ENCODE peak calls at places on chromosomes 12 and 14, in ten cellular contexts. O, Q, G, H, V, J, X, F, U and M are unnamed samples.

GRCh38 chr14:99177046-99177655 is 94.8 kb downstream of the BCL11B start:
- DNase-seq in O (no peak), Q (no peak), G (no peak), H (no peak), V (no peak), J (no peak), X (no peak), F (no peak), U (no peak), M (no peak)

GRCh38 chr12:108772896-108773797 is 41.8 kb upstream of the CORO1C start:
- DNase-seq in O (no peak), Q (no peak), G (no peak), H (no peak), V (no peak), J (no peak), X (no peak), F (no peak), U (no peak), M (no peak)

GRCh38 chr14:68458840-68459469 is 333.9 kb downstream of the ZFP36L1 start:
- DNase-seq in O (no peak), Q (peak; percentile 57), G (no peak), H (peak; percentile 54), V (no peak), J (peak; percentile 74), X (peak; percentile 76), F (peak; percentile 64), U (no peak), M (peak; percentile 85)

GRCh38 chr12:48965447-48965846 is 6.1 kb downstream of the WNT10B start:
- DNase-seq in O (no peak), Q (no peak), G (no peak), H (no peak), V (no peak), J (no peak), X (peak; percentile 47), F (no peak), U (no peak), M (no peak)

GRCh38 chr14:50667491-50668007 is 557 bp downstream of the SAV1 start:
- DNase-seq in O (no peak), Q (no peak), G (no peak), H (no peak), V (no peak), J (no peak), X (no peak), F (peak; percentile 34), U (peak; percentile 64), M (no peak)

GRCh38 chr14:24285351-24285750 is 14.0 kb upstream of the RABGGTA start:
- DNase-seq in O (no peak), Q (no peak), G (no peak), H (no peak), V (no peak), J (no peak), X (no peak), F (no peak), U (no peak), M (no peak)

GRCh38 chr14:46250113-46250703 is 401.4 kb downstream of the RPL10L start:
- DNase-seq in O (no peak), Q (no peak), G (peak; percentile 29), H (peak; percentile 8), V (no peak), J (no peak), X (peak; percentile 48), F (no peak), U (no peak), M (peak; percentile 14)

GRCh38 chr14:52988153-52988552 is 37.3 kb upstream of the FERMT2 start:
- DNase-seq in O (no peak), Q (no peak), G (no peak), H (no peak), V (no peak), J (no peak), X (no peak), F (no peak), U (no peak), M (no peak)

GRCh38 chr14:40098468-40098867 is 666.2 kb upstream of the FBXO33 start:
- DNase-seq in O (no peak), Q (no peak), G (no peak), H (no peak), V (no peak), J (no peak), X (no peak), F (no peak), U (no peak), M (no peak)

GRCh38 chr12:57545809-57546437 is 1.1 kb downstream of the DCTN2 start:
- DNase-seq in O (no peak), Q (no peak), G (no peak), H (no peak), V (no peak), J (no peak), X (no peak), F (peak; percentile 75), U (no peak), M (no peak)

GRCh38 chr14:82999802-83000201 is 1466.1 kb upstream of the SEL1L start:
- DNase-seq in O (no peak), Q (no peak), G (peak; percentile 10), H (no peak), V (no peak), J (no peak), X (peak; percentile 13), F (no peak), U (no peak), M (no peak)
- TF ChIP-seq CTCF in O (peak; percentile 19), Q (no peak), G (no peak), H (no peak), V (no peak), J (no peak), X (peak; percentile 40), F (no peak), U (no peak), M (peak; percentile 22)

GRCh38 chr14:35985504-35986218 is 159.5 kb downstream of the BRMS1L start:
- DNase-seq in O (no peak), Q (no peak), G (peak; percentile 13), H (no peak), V (no peak), J (no peak), X (peak; percentile 1), F (no peak), U (no peak), M (peak; percentile 4)
- TF ChIP-seq CTCF in O (no peak), Q (no peak), G (no peak), H (no peak), V (peak; percentile 29), J (no peak), X (no peak), F (no peak), U (no peak), M (peak; percentile 13)

DNA sequence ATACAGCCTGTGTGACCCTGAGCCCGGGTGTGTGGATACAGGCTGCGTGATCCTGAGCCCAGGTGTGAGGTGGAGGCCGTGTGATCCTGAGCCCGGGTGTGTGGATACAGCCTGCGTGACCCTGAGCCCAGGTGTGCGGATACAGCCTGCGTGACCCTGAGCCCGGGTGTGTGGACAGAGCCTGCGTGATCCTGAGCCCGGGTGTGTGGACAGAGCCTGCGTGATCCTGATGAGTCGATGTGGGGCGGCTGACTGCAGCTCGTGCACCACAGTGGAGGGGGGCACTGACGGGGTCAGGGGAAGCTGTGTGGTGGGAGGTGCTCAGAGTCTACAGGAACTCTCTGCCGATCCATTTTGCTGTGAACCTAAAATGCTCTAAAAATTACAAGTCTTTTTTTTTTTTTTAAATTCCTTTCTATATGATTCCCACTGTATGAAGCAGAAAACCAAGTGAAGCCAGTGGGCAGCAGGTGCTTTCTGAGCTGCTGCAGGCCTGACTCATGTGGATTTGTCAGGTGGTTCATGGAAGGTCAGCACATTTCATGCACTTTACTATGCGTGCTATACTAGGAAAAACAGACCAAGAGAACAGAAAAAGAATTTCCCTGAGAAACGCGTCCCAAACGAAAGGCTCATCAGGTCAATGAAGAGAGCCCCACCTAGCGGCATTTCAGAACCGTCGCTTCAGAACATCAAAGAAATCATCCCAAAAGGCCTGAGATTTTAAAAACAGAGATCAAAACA is 19.3 kb downstream of the BRF1 start:
- DNase-seq in O (no peak), Q (no peak), G (peak; percentile 61), H (peak; percentile 80), V (no peak), J (no peak), X (peak; percentile 88), F (no peak), U (no peak), M (peak; percentile 72)
- TF ChIP-seq CTCF in O (peak; percentile 55), Q (peak; percentile 70), G (peak; percentile 79), H (peak; percentile 70), V (peak; percentile 59), J (no peak), X (peak; percentile 90), F (peak; percentile 55), U (peak; percentile 63), M (peak; percentile 83)

GRCh38 chr12:2679816-2680675 is 114.7 kb upstream of the FKBP4 start:
- DNase-seq in O (no peak), Q (no peak), G (no peak), H (no peak), V (no peak), J (no peak), X (no peak), F (no peak), U (no peak), M (no peak)

GRCh38 chr12:2680676-2681039 is 114.1 kb upstream of the FKBP4 start:
- DNase-seq in O (no peak), Q (no peak), G (no peak), H (no peak), V (no peak), J (no peak), X (no peak), F (no peak), U (no peak), M (no peak)

GRCh38 chr12:2683283-2684025 is 111.3 kb upstream of the FKBP4 start:
- DNase-seq in O (no peak), Q (no peak), G (no peak), H (no peak), V (no peak), J (no peak), X (no peak), F (no peak), U (no peak), M (no peak)

GRCh38 chr12:2681426-2682205 is 113.2 kb upstream of the FKBP4 start:
- DNase-seq in O (no peak), Q (no peak), G (no peak), H (no peak), V (no peak), J (no peak), X (no peak), F (no peak), U (no peak), M (no peak)

DNA sequence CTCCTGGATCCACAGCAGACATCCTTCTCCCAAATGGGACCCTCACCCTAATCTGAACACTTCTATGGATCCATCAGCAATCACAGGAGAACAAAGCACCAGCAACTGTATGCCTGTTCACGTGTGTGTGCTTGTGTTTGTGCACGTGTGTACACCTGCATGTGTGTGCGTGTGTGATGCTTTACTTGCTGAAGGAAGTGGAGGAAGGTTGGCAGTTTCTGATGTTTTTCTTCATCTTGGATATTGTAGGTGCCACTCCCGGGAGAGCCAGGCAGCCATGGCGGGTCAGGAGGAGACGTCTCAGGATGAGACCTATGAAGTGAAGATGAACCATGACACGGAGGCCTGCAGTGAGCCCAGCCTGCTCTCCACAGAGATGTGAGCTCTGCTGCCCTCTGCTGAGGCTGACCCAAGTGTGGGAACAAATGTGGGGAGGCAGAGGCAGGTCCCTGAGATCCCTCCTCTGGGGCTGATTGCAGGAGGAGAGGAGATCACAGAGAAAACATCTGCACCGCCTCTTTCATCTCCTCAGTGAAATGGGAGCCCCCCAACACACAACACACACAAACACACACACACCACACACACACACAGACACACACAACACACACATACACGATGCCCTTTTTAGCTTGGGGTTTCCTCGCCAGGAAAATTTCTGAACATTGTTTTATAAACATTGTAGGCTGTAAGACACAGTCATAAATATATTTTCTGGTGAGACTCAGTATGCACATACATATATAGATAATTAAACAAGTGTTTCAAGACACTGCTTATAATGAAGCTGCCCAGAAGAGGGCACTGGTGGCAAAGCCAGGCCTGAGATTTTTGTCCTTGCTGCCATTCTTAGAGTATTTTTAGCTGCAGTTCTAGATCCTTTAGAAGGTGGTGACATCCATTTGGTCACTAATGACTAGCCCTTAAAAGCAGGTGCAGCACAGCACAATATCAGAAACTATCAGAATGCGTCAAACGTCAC is 112.2 kb upstream of the FKBP4 start:
- DNase-seq in O (no peak), Q (no peak), G (peak; percentile 74), H (peak; percentile 43), V (no peak), J (no peak), X (peak; percentile 58), F (no peak), U (no peak), M (peak; percentile 41)
- TF ChIP-seq CTCF in O (peak; percentile 29), Q (peak; percentile 48), G (peak; percentile 26), H (peak; percentile 36), V (peak; percentile 44), J (no peak), X (peak; percentile 70), F (peak; percentile 30), U (peak; percentile 65), M (peak; percentile 48)